ENCODE peak calls at places on chromosomes 5 and 9, in nine cellular contexts. One of them, this sample, is unnamed.
A peak's percentile ranks its signal among the peaks of the same experiment; 100 is the strongest.

GRCh38 chr5:124040799-124041198 is 528.8 kb downstream of the CSNK1G3 start:
- DNase-seq in stimulated activated CD4-positive, alpha-beta T cell treated with anti-CD3 and anti-CD28 coated beads, Interleukin-1b, Interleukin-23, amount 100 ng/mL, for 24 hours: no peak
- DNase-seq in central memory CD4-positive, alpha-beta T cell: no peak
- DNase-seq in mesothelial cell of epicardium: no peak
- DNase-seq in mesendoderm: no peak
- DNase-seq in fibroblast of lung: peak; percentile 89
- DNase-seq in AG20443: peak; percentile 34
- DNase-seq in Right ventricle myocardium superior: no peak
- DNase-seq in stimulated activated CD8-positive, alpha-beta memory T cell treated with anti-CD3 and anti-CD28 coated beads, Interleukin-15, amount 100 ng/mL, for 1 hour: no peak
- DNase-seq in this sample: no peak

GRCh38 chr5:17129093-17129492 is 88.3 kb upstream of the BASP1 start:
- DNase-seq in stimulated activated CD4-positive, alpha-beta T cell treated with anti-CD3 and anti-CD28 coated beads, Interleukin-1b, Interleukin-23, amount 100 ng/mL, for 24 hours: no peak
- DNase-seq in central memory CD4-positive, alpha-beta T cell: no peak
- DNase-seq in mesothelial cell of epicardium: no peak
- DNase-seq in mesendoderm: no peak
- DNase-seq in fibroblast of lung: peak; percentile 55
- DNase-seq in AG20443: no peak
- DNase-seq in Right ventricle myocardium superior: no peak
- DNase-seq in stimulated activated CD8-positive, alpha-beta memory T cell treated with anti-CD3 and anti-CD28 coated beads, Interleukin-15, amount 100 ng/mL, for 1 hour: no peak
- DNase-seq in this sample: no peak

GRCh38 chr5:43359738-43360137 is 46.5 kb upstream of the HMGCS1 start:
- DNase-seq in stimulated activated CD4-positive, alpha-beta T cell treated with anti-CD3 and anti-CD28 coated beads, Interleukin-1b, Interleukin-23, amount 100 ng/mL, for 24 hours: no peak
- DNase-seq in central memory CD4-positive, alpha-beta T cell: no peak
- DNase-seq in mesothelial cell of epicardium: no peak
- DNase-seq in mesendoderm: no peak
- DNase-seq in fibroblast of lung: no peak
- DNase-seq in AG20443: no peak
- DNase-seq in Right ventricle myocardium superior: no peak
- DNase-seq in stimulated activated CD8-positive, alpha-beta memory T cell treated with anti-CD3 and anti-CD28 coated beads, Interleukin-15, amount 100 ng/mL, for 1 hour: no peak
- DNase-seq in this sample: no peak

GRCh38 chr5:168362097-168362885 is 70.8 kb downstream of the WWC1 start:
- DNase-seq in stimulated activated CD4-positive, alpha-beta T cell treated with anti-CD3 and anti-CD28 coated beads, Interleukin-1b, Interleukin-23, amount 100 ng/mL, for 24 hours: no peak
- DNase-seq in central memory CD4-positive, alpha-beta T cell: no peak
- DNase-seq in mesothelial cell of epicardium: no peak
- DNase-seq in mesendoderm: no peak
- DNase-seq in fibroblast of lung: no peak
- DNase-seq in AG20443: no peak
- DNase-seq in Right ventricle myocardium superior: no peak
- DNase-seq in stimulated activated CD8-positive, alpha-beta memory T cell treated with anti-CD3 and anti-CD28 coated beads, Interleukin-15, amount 100 ng/mL, for 1 hour: no peak
- DNase-seq in this sample: no peak

GRCh38 chr5:132464155-132464939 is 26.2 kb downstream of the IRF1 start:
- DNase-seq in stimulated activated CD4-positive, alpha-beta T cell treated with anti-CD3 and anti-CD28 coated beads, Interleukin-1b, Interleukin-23, amount 100 ng/mL, for 24 hours: no peak
- DNase-seq in central memory CD4-positive, alpha-beta T cell: no peak
- DNase-seq in mesothelial cell of epicardium: no peak
- DNase-seq in mesendoderm: peak; percentile 36
- DNase-seq in fibroblast of lung: no peak
- DNase-seq in AG20443: peak; percentile 35
- DNase-seq in Right ventricle myocardium superior: no peak
- DNase-seq in stimulated activated CD8-positive, alpha-beta memory T cell treated with anti-CD3 and anti-CD28 coated beads, Interleukin-15, amount 100 ng/mL, for 1 hour: no peak
- DNase-seq in this sample: no peak

GRCh38 chr5:21711854-21712752 is 1141.0 kb downstream of the CDH12 start:
- DNase-seq in stimulated activated CD4-positive, alpha-beta T cell treated with anti-CD3 and anti-CD28 coated beads, Interleukin-1b, Interleukin-23, amount 100 ng/mL, for 24 hours: no peak
- DNase-seq in central memory CD4-positive, alpha-beta T cell: no peak
- DNase-seq in mesothelial cell of epicardium: no peak
- DNase-seq in mesendoderm: peak; percentile 37
- DNase-seq in fibroblast of lung: no peak
- DNase-seq in AG20443: no peak
- DNase-seq in Right ventricle myocardium superior: no peak
- DNase-seq in stimulated activated CD8-positive, alpha-beta memory T cell treated with anti-CD3 and anti-CD28 coated beads, Interleukin-15, amount 100 ng/mL, for 1 hour: no peak
- DNase-seq in this sample: no peak

GRCh38 chr9:117783828-117784227 is 79.6 kb downstream of the TLR4 start:
- DNase-seq in stimulated activated CD4-positive, alpha-beta T cell treated with anti-CD3 and anti-CD28 coated beads, Interleukin-1b, Interleukin-23, amount 100 ng/mL, for 24 hours: no peak
- DNase-seq in central memory CD4-positive, alpha-beta T cell: peak; percentile 28
- DNase-seq in mesothelial cell of epicardium: no peak
- DNase-seq in mesendoderm: no peak
- DNase-seq in fibroblast of lung: no peak
- DNase-seq in AG20443: no peak
- DNase-seq in Right ventricle myocardium superior: no peak
- DNase-seq in stimulated activated CD8-positive, alpha-beta memory T cell treated with anti-CD3 and anti-CD28 coated beads, Interleukin-15, amount 100 ng/mL, for 1 hour: no peak
- DNase-seq in this sample: no peak

GRCh38 chr5:113489299-113489698 is 1.0 kb upstream of the MCC start:
- DNase-seq in stimulated activated CD4-positive, alpha-beta T cell treated with anti-CD3 and anti-CD28 coated beads, Interleukin-1b, Interleukin-23, amount 100 ng/mL, for 24 hours: no peak
- DNase-seq in central memory CD4-positive, alpha-beta T cell: peak; percentile 32
- DNase-seq in mesothelial cell of epicardium: no peak
- DNase-seq in mesendoderm: no peak
- DNase-seq in fibroblast of lung: peak; percentile 98
- DNase-seq in AG20443: peak; percentile 90
- DNase-seq in Right ventricle myocardium superior: no peak
- DNase-seq in stimulated activated CD8-positive, alpha-beta memory T cell treated with anti-CD3 and anti-CD28 coated beads, Interleukin-15, amount 100 ng/mL, for 1 hour: no peak
- DNase-seq in this sample: no peak

GRCh38 chr9:113737414-113738271 is 138.5 kb upstream of the ZNF618 start:
- DNase-seq in stimulated activated CD4-positive, alpha-beta T cell treated with anti-CD3 and anti-CD28 coated beads, Interleukin-1b, Interleukin-23, amount 100 ng/mL, for 24 hours: no peak
- DNase-seq in central memory CD4-positive, alpha-beta T cell: no peak
- DNase-seq in mesothelial cell of epicardium: peak; percentile 69
- DNase-seq in mesendoderm: peak; percentile 78
- DNase-seq in fibroblast of lung: peak; percentile 69
- DNase-seq in AG20443: peak; percentile 69
- DNase-seq in Right ventricle myocardium superior: no peak
- DNase-seq in stimulated activated CD8-positive, alpha-beta memory T cell treated with anti-CD3 and anti-CD28 coated beads, Interleukin-15, amount 100 ng/mL, for 1 hour: no peak
- DNase-seq in this sample: no peak

GRCh38 chr5:54470191-54470590 is 14.7 kb downstream of the HSPB3 start:
- DNase-seq in stimulated activated CD4-positive, alpha-beta T cell treated with anti-CD3 and anti-CD28 coated beads, Interleukin-1b, Interleukin-23, amount 100 ng/mL, for 24 hours: no peak
- DNase-seq in central memory CD4-positive, alpha-beta T cell: no peak
- DNase-seq in mesothelial cell of epicardium: no peak
- DNase-seq in mesendoderm: no peak
- DNase-seq in fibroblast of lung: peak; percentile 28
- DNase-seq in AG20443: peak; percentile 22
- DNase-seq in Right ventricle myocardium superior: no peak
- DNase-seq in stimulated activated CD8-positive, alpha-beta memory T cell treated with anti-CD3 and anti-CD28 coated beads, Interleukin-15, amount 100 ng/mL, for 1 hour: no peak
- DNase-seq in this sample: no peak